ENCODE peak calls at places on chromosomes 12 and 14, in five cellular contexts. Z is GM12878, Y is H1, G is K562, U is HepG2. C is an unnamed sample.

GRCh38 chr14:93059917-93060545 is 55.7 kb downstream of the ITPK1 start:
- DNase-seq in Z (no peak), Y (no peak), G (no peak), U (no peak), C (no peak)

GRCh38 chr14:64726585-64726890 is 22.3 kb downstream of the PLEKHG3 start:
- DNase-seq in Z (no peak), Y (no peak), G (no peak), U (no peak), C (peak)

GRCh38 chr12:123907726-123908476 is 64.7 kb downstream of the CCDC92 start:
- DNase-seq in Z (no peak), Y (no peak), G (peak), U (no peak), C (no peak)

GRCh38 chr12:132827763-132828703 is 636 bp downstream of the GOLGA3 start:
- DNase-seq in Z (no peak), Y (no peak), G (peak), U (peak), C (no peak)

GRCh38 chr12:9064815-9065606 is 50.7 kb downstream of the A2M start:
- DNase-seq in Z (no peak), Y (peak), G (no peak), U (peak), C (peak)

GRCh38 chr14:95359974-95360826 is 40.5 kb upstream of the CLMN start:
- DNase-seq in Z (no peak), Y (peak), G (no peak), U (no peak), C (no peak)

GRCh38 chr12:19971881-19972280 is 396.5 kb upstream of the PDE3A start:
- DNase-seq in Z (no peak), Y (no peak), G (no peak), U (no peak), C (no peak)

GRCh38 chr14:54221971-54222370 is 174.8 kb upstream of the CDKN3 start:
- DNase-seq in Z (no peak), Y (no peak), G (no peak), U (no peak), C (no peak)

GRCh38 chr14:46147486-46147885 is 504.1 kb downstream of the RPL10L start:
- DNase-seq in Z (no peak), Y (no peak), G (no peak), U (no peak), C (no peak)

GRCh38 chr14:99516156-99517045 is 35.2 kb downstream of the CCNK start:
- DNase-seq in Z (no peak), Y (no peak), G (no peak), U (no peak), C (no peak)

GRCh38 chr12:8609061-8609570 is 3.5 kb downstream of the AICDA start:
- DNase-seq in Z (no peak), Y (no peak), G (peak), U (peak), C (peak)

GRCh38 chr14:99628832-99629618 is 15.9 kb upstream of the HHIPL1 start:
- DNase-seq in Z (no peak), Y (peak), G (peak), U (peak), C (peak)

GRCh38 chr14:59332727-59333126 is 132.5 kb downstream of the GPR135 start:
- DNase-seq in Z (no peak), Y (no peak), G (no peak), U (no peak), C (no peak)

GRCh38 chr14:75299064-75299463 is 20.4 kb downstream of the FOS start:
- DNase-seq in Z (no peak), Y (no peak), G (no peak), U (no peak), C (no peak)

GRCh38 chr12:11133162-11133561 is 1.3 kb downstream of the TAS2R30 start:
- DNase-seq in Z (no peak), Y (no peak), G (no peak), U (no peak), C (no peak)

GRCh38 chr12:30138483-30138882 is 354.7 kb upstream of the TMTC1 start:
- DNase-seq in Z (no peak), Y (no peak), G (no peak), U (no peak), C (no peak)

GRCh38 chr12:85865905-85866304 is 8.2 kb upstream of the NTS start:
- DNase-seq in Z (no peak), Y (no peak), G (no peak), U (no peak), C (no peak)

GRCh38 chr14:102835959-102836358 is 58.7 kb downstream of the TRAF3 start:
- DNase-seq in Z (no peak), Y (no peak), G (no peak), U (no peak), C (no peak)

GRCh38 chr12:95796982-95797289 is 6.4 kb upstream of the NTN4 start:
- DNase-seq in Z (no peak), Y (no peak), G (no peak), U (no peak), C (no peak)

GRCh38 chr12:89469361-89469760 is 55.2 kb downstream of the GALNT4 start:
- DNase-seq in Z (no peak), Y (no peak), G (no peak), U (no peak), C (no peak)

GRCh38 chr14:91509083-91509877 is 830 bp downstream of the PPP4R3A start:
- DNase-seq in Z (no peak), Y (peak), G (peak), U (peak), C (no peak)

GRCh38 chr14:105490318-105490571 is 801 bp upstream of the TEDC1 start:
- DNase-seq in Z (no peak), Y (no peak), G (no peak), U (no peak), C (no peak)
- H2AFZ ChIP-seq in Z (peak), Y (no peak), G (peak), U (no peak), C (no peak)

GRCh38 chr14:100906420-100906819 is 2.9 kb upstream of the RTL1 start:
- DNase-seq in Z (no peak), Y (peak), G (peak), U (no peak), C (no peak)
- TF ChIP-seq ZNF274 in Z (no peak), Y (no peak), G (no peak), U (no peak), C (no peak)

DNA sequence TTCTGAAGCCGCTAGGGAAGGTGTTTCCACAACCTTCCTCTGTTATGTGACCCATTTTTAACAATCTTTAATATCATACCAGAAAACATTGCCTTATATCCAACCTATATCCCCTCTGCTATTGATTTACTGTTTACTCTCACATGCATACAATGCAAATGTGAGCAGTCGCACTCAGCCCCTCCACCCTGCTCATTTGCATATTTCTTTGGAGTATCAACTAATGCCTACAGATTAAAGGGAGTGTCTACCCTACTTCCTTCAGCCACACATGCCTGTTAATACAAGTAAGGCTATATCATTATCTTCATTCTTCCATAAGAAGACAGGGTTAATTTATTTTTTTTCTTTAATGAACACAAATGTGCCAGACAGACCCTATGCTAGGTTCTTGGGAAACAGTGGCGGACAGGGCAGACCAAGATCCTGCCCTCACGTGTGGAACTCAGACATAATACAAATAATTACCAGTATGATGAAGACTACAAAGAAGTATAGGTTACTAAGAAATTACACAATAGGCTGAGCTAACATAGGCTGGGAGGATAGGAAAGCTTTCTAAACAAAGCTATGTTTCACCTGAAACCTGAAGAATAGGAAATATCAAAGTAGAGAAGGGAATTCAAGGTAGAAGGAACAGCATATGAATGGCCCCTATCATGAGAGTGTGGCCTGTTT is 107.3 kb upstream of the MDM1 start:
- DNase-seq in Z (no peak), Y (no peak), G (no peak), U (no peak), C (no peak)
- H2AFZ ChIP-seq in Z (no peak), Y (peak), G (peak), U (no peak), C (peak)

GRCh38 chr14:32203928-32204357 is 874 bp upstream of the RNU6-8 start:
- DNase-seq in Z (no peak), Y (no peak), G (peak), U (peak), C (no peak)
- TF ChIP-seq ZNF274 in Z (no peak), Y (no peak), G (no peak), U (no peak), C (no peak)

DNA sequence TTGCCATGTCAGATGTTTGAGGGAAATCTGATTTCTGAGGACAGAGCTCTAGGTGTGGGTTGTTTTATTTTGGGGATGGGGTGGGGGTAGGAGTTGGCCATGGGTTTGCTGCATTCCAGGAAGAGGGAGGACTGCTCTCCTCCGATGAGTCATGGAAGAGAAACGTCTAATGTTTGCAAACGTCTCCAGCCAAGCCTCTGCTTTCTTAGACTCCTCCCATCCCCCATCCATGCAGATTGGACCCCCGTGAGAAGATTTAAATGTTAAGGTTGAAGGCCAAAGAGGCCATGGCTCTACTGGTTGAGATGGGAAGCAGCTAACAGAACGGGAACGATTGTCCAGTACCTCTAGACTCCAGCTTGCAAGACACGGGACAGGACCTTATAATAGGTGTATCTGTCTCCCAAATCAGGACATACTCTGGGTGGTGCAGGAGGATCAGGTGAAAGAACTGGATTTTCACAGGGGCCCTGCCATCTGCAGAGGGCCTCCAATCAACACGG is 11.4 kb upstream of the ATP2A2 start:
- DNase-seq in Z (no peak), Y (no peak), G (peak), U (no peak), C (no peak)
- H2AFZ ChIP-seq in Z (no peak), Y (peak), G (peak), U (no peak), C (peak)